ENCODE peak calls at places on chromosomes 1 and 21, in eight cellular contexts. R is kidney epithelial cell, H is osteocyte, L is H9, F is CD14-positive monocyte, O is progenitor cell of endocrine pancreas, E is pancreas, N is tibial artery. I is an unnamed sample.

GRCh38 chr21:18417361-18417760 is 13.8 kb upstream of the TMPRSS15 start:
- DNase-seq in R (no peak), H (no peak), L (no peak), F (no peak), O (no peak), E (no peak), N (no peak), I (no peak)

GRCh38 chr1:183687546-183688279 is 34.6 kb upstream of the APOBEC4 start:
- DNase-seq in R (no peak), H (no peak), L (no peak), F (no peak), O (no peak), E (no peak), N (no peak), I (no peak)

GRCh38 chr1:98651116-98651625 is 10.3 kb upstream of the SNX7 start:
- DNase-seq in R (no peak), H (no peak), L (peak), F (no peak), O (no peak), E (no peak), N (no peak), I (no peak)

GRCh38 chr1:239361403-239361802 is 25.0 kb upstream of the CHRM3 start:
- DNase-seq in R (peak), H (no peak), L (no peak), F (no peak), O (no peak), E (no peak), N (no peak), I (no peak)

GRCh38 chr1:243454328-243454997 is 198.6 kb downstream of the SDCCAG8 start:
- DNase-seq in R (no peak), H (no peak), L (peak), F (no peak), O (no peak), E (no peak), N (no peak), I (no peak)

GRCh38 chr1:157798211-157798610 is 21.3 kb upstream of the FCRL2 start:
- DNase-seq in R (peak), H (no peak), L (no peak), F (no peak), O (no peak), E (no peak), N (no peak), I (no peak)

GRCh38 chr1:1540015-1540816 is at the start of gene TMEM240:
- DNase-seq in R (no peak), H (peak), L (peak), F (no peak), O (peak), E (peak), N (peak), I (peak)

GRCh38 chr1:206754011-206754410 is 16.6 kb upstream of the IL19 start:
- DNase-seq in R (no peak), H (no peak), L (no peak), F (no peak), O (no peak), E (no peak), N (no peak), I (no peak)

GRCh38 chr1:198610362-198610761 is 28.5 kb upstream of the PTPRC start:
- DNase-seq in R (no peak), H (no peak), L (no peak), F (no peak), O (no peak), E (no peak), N (no peak), I (no peak)

GRCh38 chr21:25862596-25862995 is 127.8 kb downstream of the GABPA start:
- DNase-seq in R (no peak), H (no peak), L (no peak), F (no peak), O (no peak), E (no peak), N (no peak), I (no peak)

GRCh38 chr1:78715181-78715661 is 65.6 kb downstream of the IFI44 start:
- DNase-seq in R (peak), H (no peak), L (no peak), F (no peak), O (no peak), E (no peak), N (no peak), I (no peak)

GRCh38 chr1:56414728-56415224 is 164.6 kb downstream of the PLPP3 start:
- DNase-seq in R (no peak), H (no peak), L (no peak), F (no peak), O (no peak), E (peak), N (no peak), I (no peak)

GRCh38 chr21:34126269-34126668 is 52.9 kb downstream of the MRPS6 start:
- DNase-seq in R (no peak), H (no peak), L (no peak), F (no peak), O (no peak), E (no peak), N (no peak), I (no peak)

GRCh38 chr1:15028117-15028516 is 125.4 kb upstream of the TMEM51 start:
- DNase-seq in R (peak), H (peak), L (no peak), F (no peak), O (no peak), E (no peak), N (peak), I (no peak)

GRCh38 chr1:110005971-110006370 is 21.4 kb downstream of the AHCYL1 start:
- DNase-seq in R (no peak), H (no peak), L (no peak), F (no peak), O (no peak), E (no peak), N (no peak), I (no peak)

GRCh38 chr1:110338200-110339039 is 757 bp upstream of the RBM15 start:
- DNase-seq in R (peak), H (no peak), L (no peak), F (peak), O (peak), E (peak), N (no peak), I (peak)

GRCh38 chr21:36419996-36420395 is 34.8 kb downstream of the CHAF1B start:
- DNase-seq in R (peak), H (peak), L (peak), F (peak), O (peak), E (peak), N (peak), I (peak)

GRCh38 chr1:161733526-161733925 is 12.2 kb downstream of the FCRLB start:
- DNase-seq in R (no peak), H (no peak), L (no peak), F (no peak), O (no peak), E (no peak), N (no peak), I (no peak)

GRCh38 chr21:25889996-25890395 is 155.2 kb downstream of the GABPA start:
- DNase-seq in R (no peak), H (no peak), L (no peak), F (no peak), O (no peak), E (no peak), N (no peak), I (no peak)

GRCh38 chr1:204151562-204152309 is at the start of gene ETNK2:
- DNase-seq in R (no peak), H (peak), L (peak), F (peak), O (peak), E (peak), N (peak), I (peak)

GRCh38 chr1:229993060-229993459 is 74.0 kb upstream of the GALNT2 start:
- DNase-seq in R (no peak), H (no peak), L (no peak), F (no peak), O (no peak), E (no peak), N (no peak), I (no peak)

GRCh38 chr1:117541003-117541402 is 64.8 kb upstream of the TENT5C start:
- DNase-seq in R (no peak), H (no peak), L (no peak), F (no peak), O (no peak), E (no peak), N (no peak), I (no peak)

GRCh38 chr1:8019229-8019620 is 6.9 kb downstream of the ERRFI1 start:
- DNase-seq in R (no peak), H (no peak), L (no peak), F (no peak), O (no peak), E (no peak), N (no peak), I (no peak)

GRCh38 chr1:58762806-58763205 is 21.0 kb downstream of the JUN start:
- DNase-seq in R (no peak), H (no peak), L (no peak), F (no peak), O (no peak), E (no peak), N (no peak), I (no peak)

GRCh38 chr1:183070923-183071618 is 47.9 kb downstream of the LAMC1 start:
- DNase-seq in R (peak), H (no peak), L (no peak), F (no peak), O (no peak), E (no peak), N (no peak), I (no peak)

GRCh38 chr1:202086579-202087350 is 36.0 kb upstream of the GPR37L1 start:
- DNase-seq in R (no peak), H (no peak), L (peak), F (no peak), O (no peak), E (no peak), N (no peak), I (no peak)

GRCh38 chr21:45977396-45977795 is 4.2 kb upstream of the COL6A1 start:
- DNase-seq in R (no peak), H (no peak), L (peak), F (peak), O (no peak), E (peak), N (peak), I (peak)

GRCh38 chr1:200837931-200838571 is 34.7 kb upstream of the GPR25 start:
- DNase-seq in R (no peak), H (no peak), L (no peak), F (no peak), O (no peak), E (no peak), N (no peak), I (no peak)

GRCh38 chr1:193326296-193326695 is 139.9 kb upstream of the B3GALT2 start:
- DNase-seq in R (no peak), H (no peak), L (no peak), F (no peak), O (no peak), E (no peak), N (no peak), I (no peak)

GRCh38 chr1:114554577-114554976 is 26.8 kb downstream of the BCAS2 start:
- DNase-seq in R (no peak), H (no peak), L (no peak), F (no peak), O (no peak), E (no peak), N (no peak), I (no peak)

GRCh38 chr1:81391100-81391828 is 409.5 kb upstream of the ADGRL2 start:
- DNase-seq in R (no peak), H (no peak), L (no peak), F (no peak), O (no peak), E (no peak), N (no peak), I (no peak)

GRCh38 chr1:24892188-24893153 is 37.6 kb downstream of the RUNX3 start:
- DNase-seq in R (no peak), H (no peak), L (no peak), F (peak), O (no peak), E (no peak), N (peak), I (no peak)

GRCh38 chr1:53327183-53327941 is 508 bp downstream of the LRP8 start:
- DNase-seq in R (no peak), H (no peak), L (peak), F (peak), O (peak), E (peak), N (peak), I (no peak)

GRCh38 chr1:20255666-20256065 is 35.0 kb upstream of the VWA5B1 start:
- DNase-seq in R (no peak), H (no peak), L (peak), F (no peak), O (no peak), E (no peak), N (no peak), I (no peak)

GRCh38 chr1:34759472-34760357 is at the start of gene GJB4:
- DNase-seq in R (no peak), H (no peak), L (peak), F (no peak), O (no peak), E (no peak), N (no peak), I (no peak)

GRCh38 chr1:115976062-115976899 is at the start of gene SLC22A15:
- DNase-seq in R (no peak), H (peak), L (peak), F (peak), O (peak), E (peak), N (peak), I (peak)
- TF ChIP-seq CTCF in R (no peak), H (no peak), L (no peak), F (no peak), O (peak), E (no peak), N (no peak), I (peak)

DNA sequence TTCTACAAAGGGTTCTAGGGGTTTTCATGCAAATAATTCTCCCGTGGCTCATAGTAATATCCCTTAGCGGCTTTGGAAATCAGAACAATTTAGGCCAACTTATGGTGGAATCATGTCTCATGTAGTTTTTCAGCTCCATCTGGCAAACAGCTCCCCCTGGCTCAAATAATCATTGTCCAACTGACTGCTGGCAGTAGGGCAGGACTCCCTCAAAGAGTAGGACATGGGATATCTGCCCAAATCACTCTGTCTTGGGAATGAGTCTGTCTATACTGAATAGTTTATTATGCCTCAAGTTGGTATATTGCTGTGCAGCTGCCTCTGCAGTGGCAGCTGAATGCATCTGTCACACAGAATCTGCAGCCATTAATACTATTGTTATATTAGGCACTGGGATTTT is 255.7 kb downstream of the COL11A1 start:
- DNase-seq in R (no peak), H (no peak), L (no peak), F (no peak), O (no peak), E (no peak), N (no peak), I (no peak)
- TF ChIP-seq CTCF in R (no peak), H (peak), L (peak), F (no peak), O (no peak), E (no peak), N (no peak), I (no peak)

GRCh38 chr1:194935864-194936263 is 1672.4 kb downstream of the KCNT2 start:
- DNase-seq in R (no peak), H (no peak), L (no peak), F (no peak), O (no peak), E (no peak), N (no peak), I (no peak)
- TF ChIP-seq CTCF in R (no peak), H (no peak), L (peak), F (no peak), O (no peak), E (no peak), N (no peak), I (no peak)

DNA sequence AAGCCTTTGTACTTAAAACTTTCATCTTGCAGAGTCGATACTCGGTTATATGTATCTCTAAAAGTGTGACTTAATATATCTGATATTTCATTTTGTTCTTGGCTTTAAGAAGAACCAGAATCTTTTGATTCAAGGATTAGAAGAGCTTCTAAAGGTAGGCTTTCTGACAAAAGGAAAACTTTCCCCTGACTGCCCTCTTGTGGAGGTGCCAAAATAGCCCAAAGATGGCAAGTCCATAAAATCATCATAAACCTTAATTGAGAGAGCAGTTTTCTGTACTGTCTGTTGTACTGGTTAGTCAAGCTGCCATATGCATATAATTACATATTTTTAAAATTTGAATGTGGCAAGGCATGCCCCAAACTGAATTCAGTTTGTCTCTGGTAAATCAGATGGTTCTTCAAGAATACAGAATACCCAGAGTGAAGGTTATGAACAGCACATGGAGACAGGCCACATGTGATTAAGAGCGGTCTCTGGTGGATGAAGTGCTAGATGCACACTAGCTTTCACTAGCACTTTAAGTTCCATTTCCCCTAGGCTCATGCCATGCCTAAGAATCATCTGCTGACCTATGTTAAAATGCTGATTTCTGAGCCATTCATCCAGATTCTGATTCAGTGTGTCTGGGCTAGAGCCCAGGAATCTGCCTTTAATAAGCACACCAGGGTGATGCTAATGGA is 27.7 kb upstream of the ELAVL4 start:
- DNase-seq in R (no peak), H (no peak), L (no peak), F (no peak), O (no peak), E (peak), N (no peak), I (no peak)
- TF ChIP-seq CTCF in R (peak), H (no peak), L (peak), F (no peak), O (peak), E (no peak), N (no peak), I (no peak)

I was measured in type B pancreatic cell.